ENCODE peak calls at places on chromosome 9, in eight cellular contexts. D is left cardiac atrium; F is memory B cell; C is WTC11; Z is stimulated activated naive CD8-positive, alpha-beta T cell treated with anti-CD3 and anti-CD28 coated beads, Interleukin-15, amount 100 ng/mL, for 72 hours; N is omental fat pad; K is activated naive CD8-positive, alpha-beta T cell treated with anti-CD3 and anti-CD28 coated beads, Interleukin-2, amount 50 U/mL, for 24 hours; Q is stimulated activated memory B cell treated with anti-CD40 and anti-IgM and Interleukin-4, amounts not matched to agents 10 μg/mL and 1 μg/mL and 100 μg/mL, for 72 hours. R is an unnamed sample.
A peak's percentile ranks its signal among the peaks of the same experiment; 100 is the strongest.

GRCh38 chr9:107274953-107275422 is 8.1 kb upstream of the RAD23B start:
- ATAC-seq in D (peak; percentile 71), F (no peak), C (no peak), Z (no peak), N (peak; percentile 96), K (no peak), Q (no peak), R (no peak)

GRCh38 chr9:90423661-90424193 is 218.9 kb downstream of the DIRAS2 start:
- ATAC-seq in D (no peak), F (no peak), C (no peak), Z (no peak), N (no peak), K (no peak), Q (no peak), R (no peak)

GRCh38 chr9:123087359-123087888 is 54.0 kb downstream of the GPR21 start:
- ATAC-seq in D (peak; percentile 51), F (no peak), C (no peak), Z (no peak), N (no peak), K (no peak), Q (no peak), R (no peak)

GRCh38 chr9:87122947-87123685 is 175.8 kb upstream of the GAS1 start:
- ATAC-seq in D (no peak), F (no peak), C (no peak), Z (peak; percentile 77), N (peak; percentile 85), K (peak; percentile 84), Q (no peak), R (peak; percentile 64)

GRCh38 chr9:127279717-127280285 is 15.2 kb downstream of the GARNL3 start:
- ATAC-seq in D (no peak), F (no peak), C (no peak), Z (no peak), N (no peak), K (no peak), Q (no peak), R (no peak)

GRCh38 chr9:93668261-93668871 is 92.0 kb downstream of the PHF2 start:
- ATAC-seq in D (no peak), F (no peak), C (peak; percentile 30), Z (no peak), N (no peak), K (no peak), Q (no peak), R (no peak)

GRCh38 chr9:128928624-128929023 is 7.8 kb downstream of the PHYHD1 start:
- ATAC-seq in D (no peak), F (no peak), C (no peak), Z (no peak), N (no peak), K (no peak), Q (no peak), R (no peak)

GRCh38 chr9:101479337-101480045 is 43.9 kb upstream of the ALDOB start:
- ATAC-seq in D (no peak), F (no peak), C (peak; percentile 89), Z (no peak), N (no peak), K (no peak), Q (no peak), R (no peak)

R was measured in activated T-helper 17 cell treated with anti-CD3 and anti-CD28 coated beads, Interleukin-2, amount 50 U/mL, for 72 hours.